ENCODE peak calls at places on chromosomes 11 and 22, in nine cellular contexts. N, C, D, O, X, W, I, P and M are unnamed samples.

GRCh38 chr11:1005913-1006312 is 30.6 kb downstream of the MUC6 start:
- DNase-seq in X (no peak), O (no peak), W (no peak), P (peak), I (no peak), N (no peak), D (no peak), C (no peak), M (no peak)

GRCh38 chr22:30347255-30347892 is 9.3 kb downstream of the SF3A1 start:
- DNase-seq in N (no peak), C (no peak), I (no peak), W (no peak), O (no peak), X (no peak), D (no peak), P (no peak), M (no peak)

GRCh38 chr11:27830206-27830605 is 130.0 kb upstream of the BDNF start:
- DNase-seq in W (no peak), N (no peak), C (no peak), I (no peak), D (no peak), P (no peak), O (no peak), X (no peak), M (no peak)

GRCh38 chr11:71251159-71251721 is 1.1 kb downstream of the SHANK2 start:
- DNase-seq in P (no peak), D (no peak), X (no peak), N (no peak), I (no peak), O (peak), W (no peak), C (no peak), M (no peak)

GRCh38 chr22:16789860-16790493 is 35.2 kb downstream of the XKR3 start:
- DNase-seq in D (no peak), X (no peak), N (no peak), O (no peak), P (no peak), C (no peak), W (no peak), I (no peak), M (no peak)

GRCh38 chr11:107043242-107043991 is 25.1 kb upstream of the GUCY1A2 start:
- DNase-seq in C (no peak), D (no peak), I (no peak), X (no peak), O (no peak), N (no peak), W (no peak), P (peak), M (no peak)

GRCh38 chr11:110716361-110716760 is 4.1 kb upstream of the ARHGAP20 start:
- DNase-seq in N (no peak), D (no peak), P (peak), X (no peak), I (no peak), O (no peak), C (no peak), W (no peak), M (no peak)

GRCh38 chr11:38824573-38824972 is 2226.5 kb upstream of the RAG2 start:
- DNase-seq in O (no peak), D (no peak), N (no peak), C (no peak), X (no peak), I (no peak), W (no peak), P (no peak), M (no peak)

GRCh38 chr11:117300301-117300700 is 9.2 kb downstream of the BACE1-AS start:
- DNase-seq in X (no peak), C (no peak), N (no peak), P (peak), D (no peak), O (no peak), W (no peak), I (no peak), M (no peak)

GRCh38 chr11:129280027-129280811 is 88.1 kb upstream of the ARHGAP32 start:
- DNase-seq in D (no peak), P (peak), N (no peak), W (no peak), O (no peak), X (no peak), I (peak), C (peak), M (no peak)

GRCh38 chr22:28514314-28514713 is 165.3 kb downstream of the TTC28 start:
- DNase-seq in P (peak), X (no peak), O (no peak), D (no peak), N (no peak), C (no peak), I (no peak), W (no peak), M (no peak)

GRCh38 chr22:40199852-40200251 is 22.1 kb downstream of the TNRC6B start:
- DNase-seq in P (no peak), N (no peak), C (no peak), X (no peak), D (no peak), I (no peak), W (no peak), O (no peak), M (peak)

GRCh38 chr11:14643697-14644395 is at the start of gene PDE3B:
- DNase-seq in P (peak), N (peak), W (peak), O (peak), I (peak), D (peak), C (peak), X (peak), M (peak)

GRCh38 chr22:36162127-36163034 is 1.8 kb upstream of the APOL3 start:
- DNase-seq in D (peak), I (peak), X (peak), O (no peak), C (no peak), N (no peak), W (no peak), P (no peak), M (no peak)

GRCh38 chr11:130769782-130770565 is 146.3 kb downstream of the SNX19 start:
- DNase-seq in P (no peak), X (no peak), O (no peak), N (no peak), W (no peak), D (no peak), C (no peak), I (no peak), M (peak)

GRCh38 chr22:26321469-26321913 is 107.6 kb upstream of the ASPHD2 start:
- DNase-seq in I (no peak), O (no peak), D (no peak), W (no peak), N (no peak), X (no peak), C (no peak), P (peak), M (no peak)

GRCh38 chr11:12968836-12969235 is 40.3 kb upstream of the RASSF10 start:
- DNase-seq in W (no peak), D (no peak), N (no peak), P (no peak), X (no peak), O (no peak), C (no peak), I (no peak), M (no peak)

GRCh38 chr22:50085211-50085999 is at the start of gene MLC1:
- DNase-seq in N (no peak), W (no peak), C (peak), X (no peak), I (peak), O (no peak), P (peak), D (no peak), M (no peak)

GRCh38 chr11:74453373-74453975 is 13.9 kb downstream of the KCNE3 start:
- DNase-seq in I (peak), C (peak), O (peak), P (peak), N (peak), W (no peak), X (peak), D (peak), M (no peak)

GRCh38 chr11:107545101-107545514 is 20.4 kb downstream of the ALKBH8 start:
- DNase-seq in D (no peak), N (no peak), C (no peak), O (no peak), I (no peak), P (peak), W (no peak), X (no peak), M (no peak)